ENCODE peak calls at places on chromosomes 2 and 18, in ten cellular contexts. D is uterus; L is stomach; U is CD8-positive, alpha-beta T cell; T is IMR-90; Z is K562; F is endothelial cell of umbilical vein; C is fibroblast of lung; Q is psoas muscle; Y is A673. E is an unnamed sample.

GRCh38 chr18:44744206-44745180 is 63.8 kb downstream of the SETBP1 start:
- DNase-seq in U (no peak), C (no peak), Y (no peak), T (no peak), L (no peak), F (no peak), D (no peak), Q (peak; percentile 82), Z (peak; percentile 14), E (no peak)

GRCh38 chr2:191976436-191976835 is 129.5 kb upstream of the CAVIN2 start:
- DNase-seq in T (peak; percentile 75), U (no peak), C (peak; percentile 95), Y (no peak), D (no peak), Q (no peak), L (no peak), Z (no peak), F (peak; percentile 99), E (no peak)

GRCh38 chr18:40096675-40097074 is 1858.4 kb upstream of the PIK3C3 start:
- DNase-seq in T (no peak), Y (no peak), L (no peak), U (no peak), Q (no peak), D (no peak), Z (no peak), F (no peak), C (peak; percentile 16), E (no peak)

GRCh38 chr2:108169982-108170625 is 69.7 kb upstream of the SULT1C3 start:
- DNase-seq in Z (no peak), L (no peak), Q (no peak), D (no peak), U (no peak), F (peak; percentile 13), T (peak; percentile 18), C (peak; percentile 19), Y (peak; percentile 40), E (peak; percentile 40)

GRCh38 chr18:50151876-50152275 is 43.1 kb downstream of the MYO5B start:
- DNase-seq in T (peak; percentile 12), C (peak; percentile 73), L (no peak), Y (peak; percentile 19), U (no peak), Z (peak; percentile 4), D (no peak), F (no peak), Q (no peak), E (peak; percentile 84)

GRCh38 chr2:130313812-130314334 is 28.8 kb upstream of the IMP4 start:
- DNase-seq in D (no peak), Y (no peak), F (no peak), C (no peak), Q (no peak), T (no peak), Z (no peak), U (no peak), L (no peak), E (no peak)

GRCh38 chr2:96665083-96665569 is 22.6 kb downstream of the FER1L5 start:
- DNase-seq in Z (no peak), Y (peak; percentile 96), Q (no peak), T (peak; percentile 99), L (no peak), U (no peak), C (peak; percentile 99), D (peak; percentile 71), F (peak; percentile 76), E (peak; percentile 99)

GRCh38 chr2:710867-711266 is 33.7 kb upstream of the TMEM18 start:
- DNase-seq in Q (no peak), T (no peak), U (no peak), Y (no peak), F (no peak), D (no peak), C (no peak), L (no peak), Z (no peak), E (no peak)

GRCh38 chr2:18829331-18829902 is 240.0 kb upstream of the NT5C1B start:
- DNase-seq in Q (no peak), F (peak; percentile 5), T (peak; percentile 59), L (no peak), U (no peak), C (peak; percentile 94), D (no peak), Y (peak; percentile 14), Z (no peak), E (no peak)

GRCh38 chr2:10720983-10721343 is 467 bp upstream of the ATP6V1C2 start:
- DNase-seq in D (no peak), C (no peak), F (no peak), U (no peak), Z (no peak), T (no peak), Y (no peak), Q (no peak), L (no peak), E (no peak)

GRCh38 chr2:65161551-65162100 is 31.7 kb upstream of the RAB1A start:
- DNase-seq in U (no peak), Q (no peak), C (no peak), F (no peak), T (no peak), D (no peak), L (no peak), Z (no peak), Y (no peak), E (no peak)

GRCh38 chr18:9673296-9674251 is 34.5 kb upstream of the RAB31 start:
- DNase-seq in U (no peak), D (no peak), C (peak; percentile 61), F (peak; percentile 58), L (peak; percentile 74), Q (no peak), T (peak; percentile 58), Y (peak; percentile 37), Z (peak; percentile 55), E (peak; percentile 56)

DNA sequence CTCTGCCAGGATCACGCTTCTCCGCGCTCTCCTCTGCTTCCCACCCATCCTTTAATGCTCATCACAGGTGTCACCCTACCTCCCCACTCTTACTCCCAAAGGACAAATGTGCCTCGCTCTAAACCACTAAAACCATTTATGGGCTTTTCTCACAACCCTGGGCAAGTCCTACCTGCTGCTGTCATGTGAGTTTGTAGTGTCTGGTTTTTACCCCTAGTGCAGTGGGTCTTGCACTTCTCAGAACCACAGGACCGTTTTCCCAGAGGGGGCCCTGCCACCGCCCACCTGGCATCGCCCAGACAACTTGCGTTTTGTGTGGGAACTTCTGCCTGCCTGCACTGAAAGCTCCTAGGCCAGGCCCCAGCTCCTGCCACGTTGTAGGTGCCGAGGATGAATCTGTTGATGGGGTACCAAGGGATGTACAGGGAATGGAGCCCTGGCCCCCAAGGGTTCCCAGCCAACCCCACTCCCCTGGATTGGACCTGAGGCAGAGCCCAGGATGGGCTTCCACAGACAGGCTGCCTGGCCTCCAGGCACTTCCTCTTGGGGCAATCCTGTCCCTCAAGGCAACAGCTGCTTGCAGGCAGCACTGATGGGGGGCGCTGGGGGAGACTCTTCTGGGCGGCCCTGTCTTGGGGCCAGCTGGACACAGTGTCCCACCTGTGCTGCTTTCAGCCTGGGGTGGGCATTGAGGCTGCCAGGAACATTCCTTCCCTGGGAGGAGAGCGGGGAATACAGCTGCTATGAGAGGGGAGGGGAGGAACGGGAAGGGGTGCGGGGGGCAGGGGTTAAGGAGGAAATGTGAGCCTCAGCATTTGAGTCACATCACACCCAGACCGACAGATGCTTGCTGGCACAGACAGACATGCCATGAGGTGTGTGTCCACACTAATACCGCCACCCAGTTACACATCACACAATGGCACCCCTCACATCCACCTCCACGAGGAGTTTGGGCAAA is 176.3 kb downstream of the ZFP36L2 start:
- DNase-seq in L (no peak), T (no peak), C (no peak), U (no peak), Y (no peak), Q (peak; percentile 67), D (no peak), Z (no peak), F (no peak), E (no peak)
- H3K27ac ChIP-seq in L (no peak overlapping the region), T (no peak overlapping the region), C (no peak overlapping the region), U (no peak overlapping the region), Y (no peak overlapping the region), Q (no peak overlapping the region), D (no peak overlapping the region), Z (no peak overlapping the region), F (no peak overlapping the region), E (no peak overlapping the region)

GRCh38 chr2:24353364-24353763 is 7.0 kb downstream of the ITSN2 start:
- DNase-seq in C (no peak), L (no peak), U (no peak), Y (no peak), Q (no peak), T (no peak), Z (no peak), F (no peak), D (no peak), E (no peak)

GRCh38 chr2:24353933-24354332 is 6.4 kb downstream of the ITSN2 start:
- DNase-seq in F (no peak), Q (no peak), T (no peak), U (no peak), C (no peak), Y (no peak), D (no peak), L (no peak), Z (no peak), E (no peak)

GRCh38 chr2:24352664-24353063 is 7.7 kb downstream of the ITSN2 start:
- DNase-seq in D (no peak), Z (no peak), C (no peak), L (no peak), U (no peak), Y (no peak), Q (no peak), F (no peak), T (no peak), E (peak; percentile 24)

GRCh38 chr2:24354899-24355298 is 5.4 kb downstream of the ITSN2 start:
- DNase-seq in D (no peak), Z (no peak), Y (no peak), U (no peak), C (no peak), F (no peak), L (no peak), T (no peak), Q (no peak), E (no peak)

DNA sequence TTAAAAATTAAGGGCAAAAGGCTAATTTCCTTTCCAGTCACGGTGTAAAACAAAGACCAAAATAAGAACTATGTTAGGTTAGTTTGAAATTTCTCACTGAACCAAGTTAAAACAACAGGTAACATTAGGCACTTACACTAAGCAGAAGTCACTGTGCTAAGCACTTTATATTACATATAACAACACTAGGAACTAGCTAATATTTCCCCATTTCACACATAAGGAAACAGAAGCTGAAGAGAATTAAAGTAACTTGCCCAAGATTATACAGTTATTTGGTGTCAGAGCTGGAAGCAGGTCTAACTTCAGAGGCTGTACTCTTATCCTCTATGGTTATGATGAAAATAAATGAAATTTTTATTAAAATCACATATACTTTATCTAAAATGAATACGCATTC is 6.0 kb downstream of the ITSN2 start:
- DNase-seq in Y (no peak), Z (no peak), U (no peak), T (no peak), D (no peak), F (no peak), L (no peak), Q (no peak), C (no peak), E (no peak)
- H3K4me1 ChIP-seq in Y (no peaks in the 10 kb centered on the region), Z (peaks cover 10% of the 10 kb centered on the region), U (peaks cover 64% of the 10 kb centered on the region), T (no peaks in the 10 kb centered on the region), D (peaks cover 6% of the 10 kb centered on the region), F (peaks cover 23% of the 10 kb centered on the region), L (peaks cover 73% of the 10 kb centered on the region), Q (peaks cover 74% of the 10 kb centered on the region), C (peaks cover 2% of the 10 kb centered on the region), E (peaks cover 32% of the 10 kb centered on the region)

GRCh38 chr2:105969552-105969951 is 224.5 kb downstream of the UXS1 start:
- DNase-seq in T (no peak), Y (peak; percentile 35), C (no peak), Z (peak; percentile 19), D (no peak), L (no peak), U (no peak), F (no peak), Q (no peak), E (peak; percentile 18)
- TF ChIP-seq CTCF in T (peak; percentile 27), Y (peak; percentile 35), C (peak; percentile 15), Z (peak; percentile 60), D (no peak), L (no peak), U (no peak), F (peak; percentile 19), Q (no peak), E (peak; percentile 31)

GRCh38 chr2:1730047-1730937 is 14.0 kb downstream of the PXDN start:
- DNase-seq in Y (peak; percentile 29), U (no peak), Z (no peak), D (peak; percentile 60), T (peak; percentile 89), Q (no peak), L (peak; percentile 25), F (peak; percentile 54), C (peak; percentile 93), E (peak; percentile 86)
- H3K27ac ChIP-seq in Y (peak overlapping the region; percentile 87), U (no peak overlapping the region), Z (no peak overlapping the region), D (peak overlapping the region; percentile 84), T (peak overlapping the region; percentile 99), Q (peak overlapping the region; percentile 65), L (peak overlapping the region; percentile 78), F (peak overlapping the region; percentile 65), C (peak overlapping the region; percentile 95), E (peak overlapping the region; percentile 27)

E was measured in cardiac muscle cell.